ENCODE peak calls at places on chromosomes 7 and 10, in nine cellular contexts. Z is gastrocnemius medialis; U is IMR-90; D is spleen; L is CD4-positive, alpha-beta memory T cell; I is upper lobe of right lung; B is colonic mucosa; X is lower lobe of right lung; N is CD8-positive, alpha-beta memory T cell. F is an unnamed sample.

GRCh38 chr7:3367271-3367670 is 66.2 kb downstream of the SDK1 start:
- DNase-seq in D (no peak), Z (no peak), L (no peak), I (no peak), U (no peak), X (no peak), N (no peak), B (no peak), F (peak; percentile 51)

GRCh38 chr10:102508506-102508905 is 4.7 kb downstream of the SUFU start:
- DNase-seq in U (no peak), Z (no peak), X (no peak), N (no peak), D (peak; percentile 10), L (no peak), B (no peak), I (no peak), F (no peak)

GRCh38 chr7:22849158-22849557 is 26.5 kb upstream of the TOMM7 start:
- DNase-seq in N (no peak), B (no peak), L (no peak), U (no peak), X (no peak), Z (peak; percentile 61), D (no peak), I (no peak), F (no peak)

GRCh38 chr7:41691286-41691966 is 11.5 kb downstream of the INHBA start:
- DNase-seq in D (no peak), Z (no peak), L (no peak), X (no peak), B (no peak), U (peak; percentile 32), N (no peak), I (no peak), F (no peak)

GRCh38 chr7:19560111-19560883 is 148.5 kb downstream of the POLR1F start:
- DNase-seq in X (no peak), B (no peak), U (no peak), D (no peak), I (no peak), L (no peak), Z (no peak), N (no peak), F (peak; percentile 77)

GRCh38 chr10:63798599-63799498 is 277.6 kb downstream of the REEP3 start:
- DNase-seq in Z (peak; percentile 32), D (no peak), B (peak; percentile 42), X (peak; percentile 69), L (peak; percentile 4), I (no peak), U (peak; percentile 78), N (no peak), F (peak; percentile 99)

GRCh38 chr10:75094465-75094864 is 17.0 kb upstream of the SAMD8 start:
- DNase-seq in D (no peak), N (no peak), Z (peak; percentile 13), L (no peak), I (no peak), B (no peak), U (no peak), X (no peak), F (no peak)

GRCh38 chr7:37759519-37759918 is 76.0 kb downstream of the GPR141 start:
- DNase-seq in I (no peak), U (no peak), L (no peak), D (no peak), X (no peak), N (no peak), Z (no peak), B (no peak), F (no peak)

GRCh38 chr10:99913831-99914235 is 95.9 kb downstream of the DNMBP start:
- DNase-seq in B (peak; percentile 60), L (no peak), Z (no peak), X (no peak), D (no peak), I (no peak), U (no peak), N (no peak), F (peak; percentile 29)

GRCh38 chr10:30493609-30494530 is 59.9 kb downstream of the MAP3K8 start:
- DNase-seq in L (no peak), B (peak; percentile 19), D (peak; percentile 80), Z (peak; percentile 35), U (peak; percentile 66), N (no peak), I (peak; percentile 73), X (peak; percentile 80), F (peak; percentile 42)

GRCh38 chr10:97217299-97217698 is 31.5 kb upstream of the SLIT1 start:
- DNase-seq in I (no peak), L (no peak), X (no peak), N (no peak), B (no peak), D (no peak), Z (no peak), U (no peak), F (no peak)

DNA sequence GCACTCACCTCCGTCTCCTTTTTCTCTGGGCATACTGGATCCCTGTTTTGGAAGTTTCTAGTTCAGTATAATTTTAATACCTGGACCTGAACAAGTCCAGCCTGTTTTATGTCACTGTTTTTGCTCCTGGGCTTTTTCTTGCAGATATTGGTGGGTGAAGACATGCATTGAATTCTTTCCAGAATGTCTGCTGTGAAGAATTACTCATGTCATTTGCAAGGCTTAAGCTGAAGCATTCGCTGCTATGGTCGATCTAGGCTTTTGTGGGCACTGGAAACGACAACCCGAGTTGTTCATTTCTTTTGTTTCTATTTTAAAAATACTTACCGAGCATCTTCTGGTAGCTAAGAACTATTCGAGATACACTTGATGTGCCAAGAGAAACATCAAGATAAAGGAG is 36.7 kb downstream of the TCF7L2 start:
- DNase-seq in L (no peak), X (no peak), D (no peak), Z (no peak), N (no peak), B (no peak), U (no peak), I (no peak), F (peak; percentile 70)
- H3K4me1 ChIP-seq in L (peaks cover 11% of the 10 kb centered on the region), X (peaks cover 35% of the 10 kb centered on the region), D (peaks cover 44% of the 10 kb centered on the region), Z (peaks cover 16% of the 10 kb centered on the region), N (peaks cover 8% of the 10 kb centered on the region), B (peaks cover 6% of the 10 kb centered on the region), U (peaks cover 11% of the 10 kb centered on the region), I (peaks cover 28% of the 10 kb centered on the region), F (peaks cover 25% of the 10 kb centered on the region)

GRCh38 chr7:153022796-153023592 is 263.4 kb downstream of the ACTR3B start:
- DNase-seq in U (no peak), I (no peak), L (no peak), Z (no peak), D (no peak), N (no peak), X (no peak), B (no peak), F (no peak)

GRCh38 chr7:153027210-153027609 is 267.7 kb downstream of the ACTR3B start:
- DNase-seq in X (no peak), I (no peak), Z (no peak), L (no peak), B (no peak), U (no peak), D (no peak), N (no peak), F (no peak)

GRCh38 chr7:153017197-153017596 is 257.6 kb downstream of the ACTR3B start:
- DNase-seq in I (no peak), X (no peak), U (no peak), Z (no peak), N (no peak), L (no peak), B (no peak), D (no peak), F (no peak)

GRCh38 chr7:153021542-153021941 is 262.0 kb downstream of the ACTR3B start:
- DNase-seq in X (no peak), B (no peak), U (no peak), Z (no peak), I (no peak), N (no peak), L (no peak), D (no peak), F (no peak)
- H3K4me1 ChIP-seq in X (no peaks in the 10 kb centered on the region), B (no peaks in the 10 kb centered on the region), U (no peaks in the 10 kb centered on the region), Z (no peaks in the 10 kb centered on the region), I (no peaks in the 10 kb centered on the region), N (no peaks in the 10 kb centered on the region), L (no peaks in the 10 kb centered on the region), D (no peaks in the 10 kb centered on the region), F (no peaks in the 10 kb centered on the region)

GRCh38 chr7:35029311-35029710 is 8.0 kb downstream of the DPY19L1 start:
- DNase-seq in N (no peak), U (no peak), X (no peak), B (no peak), I (no peak), Z (no peak), L (no peak), D (no peak), F (no peak)

GRCh38 chr7:35022725-35023124 is 14.6 kb downstream of the DPY19L1 start:
- DNase-seq in U (no peak), N (no peak), D (no peak), I (no peak), X (no peak), B (no peak), L (no peak), Z (no peak), F (no peak)

GRCh38 chr7:35025391-35025870 is 11.9 kb downstream of the DPY19L1 start:
- DNase-seq in L (no peak), I (no peak), B (no peak), X (no peak), D (no peak), Z (no peak), N (no peak), U (no peak), F (no peak)

GRCh38 chr7:35024298-35024697 is 13.0 kb downstream of the DPY19L1 start:
- DNase-seq in I (no peak), N (no peak), B (no peak), Z (no peak), X (no peak), L (no peak), U (no peak), D (no peak), F (no peak)

GRCh38 chr7:35026154-35026553 is 11.1 kb downstream of the DPY19L1 start:
- DNase-seq in D (no peak), B (no peak), L (no peak), X (no peak), U (no peak), N (no peak), I (no peak), Z (no peak), F (no peak)
- H3K4me1 ChIP-seq in D (peaks cover 6% of the 10 kb centered on the region), B (no peaks in the 10 kb centered on the region), L (no peaks in the 10 kb centered on the region), X (no peaks in the 10 kb centered on the region), U (peaks cover 1% of the 10 kb centered on the region), N (no peaks in the 10 kb centered on the region), I (peaks cover 6% of the 10 kb centered on the region), Z (peaks cover 6% of the 10 kb centered on the region), F (no peaks in the 10 kb centered on the region)

DNA sequence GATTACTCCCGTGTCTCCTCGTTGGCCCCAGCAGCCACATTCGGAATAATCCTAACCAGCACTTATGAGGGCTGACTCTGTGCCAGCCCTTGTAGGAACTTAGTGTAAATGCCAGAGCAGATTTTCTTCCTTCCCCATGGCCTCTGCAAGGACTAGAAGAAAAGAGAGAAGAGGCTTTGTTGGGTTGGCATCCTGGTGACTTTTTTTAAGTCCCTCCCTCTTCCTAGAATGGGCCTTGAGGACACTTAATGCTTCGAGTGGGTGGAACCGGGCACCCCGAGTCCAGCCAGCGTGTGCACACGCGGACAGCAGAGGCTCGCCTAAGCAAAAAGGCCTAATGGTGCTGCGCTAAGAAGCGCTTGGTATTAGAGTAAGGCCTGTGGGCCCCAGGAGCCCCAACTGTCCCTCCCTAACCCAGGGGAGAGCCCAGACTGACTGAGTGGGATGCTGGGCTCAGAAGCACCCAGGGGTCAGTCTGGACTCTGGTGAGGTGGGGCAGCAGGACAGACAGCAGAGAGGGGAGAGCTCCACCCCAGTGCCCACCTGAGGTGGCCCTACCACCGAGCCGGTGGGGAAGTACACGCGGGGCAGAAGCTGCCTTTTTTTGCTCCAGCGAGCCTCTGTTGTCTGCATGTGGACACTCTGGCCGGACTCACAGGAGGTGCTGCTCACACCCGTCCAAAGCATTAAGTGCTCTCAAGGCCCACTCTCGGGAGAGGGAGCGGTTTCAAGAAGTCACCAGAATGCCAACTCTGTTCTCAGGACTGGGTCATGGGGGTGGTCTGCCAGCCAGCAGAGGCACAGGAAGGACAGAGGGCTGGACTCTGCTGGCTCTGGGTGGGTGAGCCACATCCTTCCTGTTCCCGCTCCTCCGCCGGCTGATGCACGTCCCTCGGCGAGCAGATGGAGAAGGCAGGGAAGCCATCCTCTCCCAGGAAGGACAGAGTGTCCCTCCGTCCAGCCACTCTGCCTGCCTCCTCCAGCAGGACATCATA is 12.5 kb downstream of the ITPRIP start:
- DNase-seq in I (peak; percentile 82), D (peak; percentile 83), N (no peak), B (no peak), X (peak; percentile 76), U (no peak), Z (peak; percentile 48), L (no peak), F (no peak)
- H3K4me1 ChIP-seq in I (peaks cover 100% of the 10 kb centered on the region), D (peaks cover 100% of the 10 kb centered on the region), N (peaks cover 100% of the 10 kb centered on the region), B (peaks cover 22% of the 10 kb centered on the region), X (peaks cover 100% of the 10 kb centered on the region), U (peaks cover 47% of the 10 kb centered on the region), Z (peaks cover 77% of the 10 kb centered on the region), L (peaks cover 100% of the 10 kb centered on the region), F (peaks cover 61% of the 10 kb centered on the region)